ENCODE peak calls at places on chromosomes 6 and 20, in seven cellular contexts. Z is EL; Q is T-helper 2 cell; S is T-helper 9 cell; F is H9; A is left ventricle myocardium inferior; I is CD8-positive, alpha-beta memory T cell. X is an unnamed sample.
A peak's percentile ranks its signal among the peaks of the same experiment; 100 is the strongest.

GRCh38 chr6:33978593-33979150 is 167.2 kb downstream of the GRM4 start:
- DNase-seq in Z (no peak), I (no peak), A (no peak), S (no peak), F (peak; percentile 18), Q (no peak), X (no peak)

GRCh38 chr6:166905505-166906134 is 50.7 kb downstream of the RNASET2 start:
- DNase-seq in Z (no peak), F (no peak), I (no peak), S (no peak), A (no peak), Q (no peak), X (no peak)

GRCh38 chr20:31837896-31838397 is 7.5 kb downstream of the FOXS1 start:
- DNase-seq in F (no peak), Z (peak; percentile 88), A (no peak), I (no peak), S (no peak), Q (no peak), X (no peak)

GRCh38 chr20:61886721-61887658 is 178.7 kb downstream of the TAF4 start:
- DNase-seq in I (no peak), S (peak; percentile 8), F (peak; percentile 75), Q (no peak), A (no peak), Z (peak; percentile 33), X (peak; percentile 65)

GRCh38 chr6:167930300-167930699 is 67.2 kb upstream of the KIF25 start:
- DNase-seq in I (no peak), S (no peak), F (no peak), Z (peak; percentile 83), A (no peak), Q (no peak), X (no peak)

GRCh38 chr6:100865525-100865924 is 15.6 kb downstream of the ASCC3 start:
- DNase-seq in I (no peak), S (no peak), A (no peak), F (no peak), Q (no peak), Z (no peak), X (no peak)

GRCh38 chr6:20882014-20882413 is 347.8 kb downstream of the CDKAL1 start:
- DNase-seq in Q (no peak), S (no peak), Z (no peak), I (no peak), F (peak; percentile 71), A (no peak), X (no peak)

GRCh38 chr6:115999256-115999655 is 61.4 kb downstream of the FRK start:
- DNase-seq in Z (no peak), F (no peak), Q (no peak), I (no peak), A (no peak), S (no peak), X (no peak)

GRCh38 chr6:140559458-140559857 is 1185.0 kb upstream of the CITED2 start:
- DNase-seq in A (no peak), I (no peak), Q (no peak), F (no peak), Z (no peak), S (no peak), X (no peak)

GRCh38 chr6:1491025-1491424 is 101.6 kb downstream of the FOXF2 start:
- DNase-seq in Q (no peak), F (no peak), I (no peak), S (no peak), Z (no peak), A (no peak), X (no peak)

GRCh38 chr6:35713006-35713405 is 23.8 kb upstream of the ARMC12 start:
- DNase-seq in F (no peak), I (no peak), S (no peak), Z (no peak), A (no peak), Q (no peak), X (no peak)

GRCh38 chr20:58647814-58648501 is 3.1 kb upstream of the STX16 start:
- DNase-seq in I (no peak), F (no peak), S (no peak), A (no peak), Z (peak; percentile 71), Q (no peak), X (no peak)

GRCh38 chr20:46088409-46089075 is 1.2 kb downstream of the NCOA5 start:
- DNase-seq in A (no peak), Q (no peak), S (no peak), Z (peak; percentile 42), F (no peak), I (no peak), X (no peak)

GRCh38 chr20:41249371-41249770 is 68.2 kb downstream of the ZHX3 start:
- DNase-seq in I (no peak), Z (peak; percentile 86), S (no peak), Q (no peak), A (peak; percentile 72), F (no peak), X (peak; percentile 30)

GRCh38 chr20:46757754-46758678 is 48.6 kb downstream of the SLC2A10 start:
- DNase-seq in S (peak; percentile 21), Q (no peak), I (peak; percentile 21), Z (peak; percentile 56), F (peak; percentile 66), A (peak; percentile 30), X (peak; percentile 72)

GRCh38 chr6:16343593-16343992 is 105.2 kb downstream of the GMPR start:
- DNase-seq in S (no peak), Q (no peak), A (no peak), Z (no peak), F (no peak), I (no peak), X (no peak)

GRCh38 chr6:14501240-14501639 is 383.7 kb downstream of the CD83 start:
- DNase-seq in A (no peak), Q (no peak), Z (no peak), I (no peak), F (no peak), S (no peak), X (no peak)

GRCh38 chr6:138655828-138656227 is 117.7 kb upstream of the CCDC28A start:
- DNase-seq in Z (no peak), S (no peak), F (no peak), Q (no peak), A (no peak), I (no peak), X (no peak)

GRCh38 chr6:152748843-152749242 is 1.8 kb upstream of the VIP start:
- DNase-seq in S (no peak), Z (no peak), I (no peak), Q (no peak), F (no peak), A (no peak), X (no peak)

GRCh38 chr20:22866757-22867425 is 168.2 kb upstream of the SSTR4 start:
- DNase-seq in Q (no peak), I (no peak), S (no peak), Z (no peak), A (no peak), F (no peak), X (no peak)

GRCh38 chr20:57395111-57395959 is 4.1 kb downstream of the RBM38 start:
- DNase-seq in A (peak; percentile 80), I (no peak), S (no peak), Z (no peak), Q (no peak), F (peak; percentile 66), X (no peak)

GRCh38 chr20:43863821-43864544 is 50.7 kb upstream of the TOX2 start:
- DNase-seq in Z (no peak), I (no peak), A (no peak), S (no peak), F (no peak), Q (no peak), X (no peak)